ENCODE peak calls at places on chromosomes 4 and X, in four cellular contexts. W, T, C and B are unnamed samples.

GRCh38 chrX:71058116-71058515 is 10.0 kb downstream of the SNX12 start:
- DNase-seq in W (no peak), T (no peak), C (no peak), B (no peak)

GRCh38 chrX:130028196-130028595 is 45.8 kb downstream of the BCORL1 start:
- DNase-seq in W (no peak), T (peak; percentile 45), C (no peak), B (peak; percentile 42)

GRCh38 chrX:39782276-39782675 is 315.5 kb downstream of the BCOR start:
- DNase-seq in W (no peak), T (no peak), C (no peak), B (no peak)

GRCh38 chrX:65866762-65867161 is 173.1 kb downstream of the VSIG4 start:
- DNase-seq in W (no peak), T (no peak), C (no peak), B (no peak)

GRCh38 chr4:101304916-101305315 is 42.4 kb downstream of the PPP3CA start:
- DNase-seq in W (no peak), T (no peak), C (no peak), B (no peak)

GRCh38 chrX:23908219-23909003 is 605 bp downstream of the CXorf58 start:
- DNase-seq in W (no peak), T (peak; percentile 21), C (no peak), B (no peak)

GRCh38 chrX:13764284-13764683 is 29.7 kb downstream of the OFD1 start:
- DNase-seq in W (no peak), T (no peak), C (no peak), B (peak; percentile 30)

GRCh38 chrX:97616883-97617510 is 733.3 kb downstream of the RPA4 start:
- DNase-seq in W (peak; percentile 26), T (no peak), C (no peak), B (no peak)

GRCh38 chr4:38090450-38091246 is 130.4 kb downstream of the PTTG2 start:
- DNase-seq in W (no peak), T (no peak), C (no peak), B (no peak)

GRCh38 chrX:154125356-154126040 is 18.5 kb upstream of the OPN1LW start:
- DNase-seq in W (no peak), T (no peak), C (no peak), B (no peak)

GRCh38 chrX:68839771-68840170 is 10.9 kb downstream of the EFNB1 start:
- DNase-seq in W (no peak), T (no peak), C (no peak), B (no peak)

GRCh38 chr4:79678472-79679202 is 270.6 kb upstream of the GK2 start:
- DNase-seq in W (no peak), T (peak; percentile 58), C (no peak), B (peak; percentile 21)

GRCh38 chr4:79141530-79141929 is 184.3 kb downstream of the NAA11 start:
- DNase-seq in W (no peak), T (peak; percentile 11), C (no peak), B (peak; percentile 18)

GRCh38 chr4:66906314-66906713 is 639.0 kb downstream of the CENPC start:
- DNase-seq in W (no peak), T (no peak), C (no peak), B (no peak)

GRCh38 chrX:15525664-15526416 is 25.2 kb downstream of the BMX start:
- DNase-seq in W (no peak), T (no peak), C (no peak), B (no peak)

GRCh38 chr4:183436417-183436816 is 8.0 kb upstream of the CDKN2AIP start:
- DNase-seq in W (no peak), T (no peak), C (no peak), B (no peak)

GRCh38 chrX:9873952-9874351 is 87.7 kb downstream of the SHROOM2 start:
- DNase-seq in W (no peak), T (peak; percentile 25), C (no peak), B (no peak)

GRCh38 chrX:31099536-31100090 is 27.8 kb upstream of the FTHL17 start:
- DNase-seq in W (peak; percentile 77), T (no peak), C (no peak), B (peak; percentile 0)

GRCh38 chr4:146104541-146104940 is 71.0 kb upstream of the LSM6 start:
- DNase-seq in W (no peak), T (no peak), C (no peak), B (peak; percentile 62)

GRCh38 chr4:147407261-147408045 is 73.4 kb upstream of the EDNRA start:
- DNase-seq in W (no peak), T (no peak), C (no peak), B (no peak)

GRCh38 chr4:4818440-4819212 is 40.8 kb upstream of the MSX1 start:
- DNase-seq in W (no peak), T (no peak), C (no peak), B (no peak)

GRCh38 chrX:3177851-3178250 is 136.6 kb downstream of the ARSF start:
- DNase-seq in W (no peak), T (no peak), C (no peak), B (no peak)

GRCh38 chrX:68550193-68550592 is 51.3 kb downstream of the YIPF6 start:
- DNase-seq in W (no peak), T (no peak), C (no peak), B (no peak)

GRCh38 chr4:45004847-45005565 is 278.6 kb upstream of the GNPDA2 start:
- DNase-seq in W (no peak), T (no peak), C (no peak), B (no peak)

GRCh38 chr4:78372282-78372988 is 179.1 kb upstream of the ANXA3 start:
- DNase-seq in W (no peak), T (no peak), C (no peak), B (no peak)

GRCh38 chrX:121389976-121390709 is 342.7 kb downstream of the GLUD2 start:
- DNase-seq in W (no peak), T (no peak), C (no peak), B (no peak)

GRCh38 chr4:105145059-105145912 is 1.4 kb upstream of the TET2 start:
- DNase-seq in W (no peak), T (no peak), C (no peak), B (peak; percentile 90)

GRCh38 chr4:63458010-63458409 is 951.2 kb downstream of the TECRL start:
- DNase-seq in W (no peak), T (no peak), C (no peak), B (no peak)

GRCh38 chr4:168092176-168092712 is at the start of gene ANXA10:
- DNase-seq in W (no peak), T (no peak), C (no peak), B (no peak)

GRCh38 chr4:17117746-17118145 is 219.3 kb upstream of the LDB2 start:
- DNase-seq in W (no peak), T (no peak), C (no peak), B (no peak)

GRCh38 chr4:17115546-17115945 is 217.1 kb upstream of the LDB2 start:
- DNase-seq in W (no peak), T (no peak), C (no peak), B (no peak)

GRCh38 chr4:17109126-17109525 is 210.7 kb upstream of the LDB2 start:
- DNase-seq in W (no peak), T (no peak), C (no peak), B (no peak)

GRCh38 chr4:17111436-17111835 is 213.0 kb upstream of the LDB2 start:
- DNase-seq in W (no peak), T (no peak), C (no peak), B (no peak)

DNA sequence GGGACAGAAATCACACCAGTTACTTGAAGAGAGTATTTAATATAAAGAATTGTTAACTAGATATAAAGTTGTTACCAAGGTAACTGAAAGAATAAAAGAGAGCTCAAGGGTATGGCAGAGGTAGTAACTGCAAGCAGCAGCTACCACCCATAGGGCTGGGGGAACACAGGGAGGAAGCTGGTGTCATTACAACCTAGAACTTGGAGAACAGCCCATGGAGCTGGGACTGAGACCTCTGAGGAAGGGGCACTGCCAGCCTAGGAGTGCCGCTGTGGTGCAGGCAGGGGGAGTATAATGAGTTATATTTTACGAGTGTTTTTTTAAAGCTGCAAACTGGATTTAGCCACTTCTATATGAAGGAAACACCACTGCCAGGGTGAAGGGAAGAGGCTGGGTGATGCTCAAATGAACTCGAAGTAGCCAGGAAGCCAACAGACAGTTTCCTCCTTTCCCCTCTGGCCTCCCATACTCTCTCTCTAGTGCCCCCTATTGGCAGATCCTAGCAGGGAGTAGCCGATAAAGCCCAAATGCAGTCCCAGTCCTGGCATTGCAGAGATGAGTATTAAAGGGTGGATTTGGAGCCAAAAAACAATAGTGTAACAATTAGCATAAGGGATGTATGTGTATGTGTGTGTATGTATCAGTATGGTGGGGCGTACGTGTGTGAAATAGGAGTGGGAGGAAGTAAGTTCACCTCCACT is 213.7 kb upstream of the LDB2 start:
- DNase-seq in W (no peak), T (peak; percentile 48), C (peak; percentile 2), B (no peak)
- TF ChIP-seq SPI1 in W (no peak), T (no peak), C (no peak), B (no peak)

GRCh38 chr4:185276036-185276435 is 66.6 kb downstream of the SNX25 start:
- DNase-seq in W (no peak), T (no peak), C (no peak), B (no peak)
- TF ChIP-seq SPI1 in W (no peak), T (no peak), C (no peak), B (no peak)

GRCh38 chr4:124288706-124289486 is 423.6 kb downstream of the ANKRD50 start:
- DNase-seq in W (no peak), T (no peak), C (no peak), B (no peak)
- TF ChIP-seq SPI1 in W (no peak), T (no peak), C (no peak), B (no peak)

GRCh38 chr4:6873792-6874461 is 35.7 kb upstream of the TBC1D14 start:
- DNase-seq in W (no peak), T (peak; percentile 58), C (no peak), B (peak; percentile 75)
- TF ChIP-seq SPI1 in W (no peak), T (no peak), C (peak; percentile 7), B (no peak)

GRCh38 chrX:111244238-111244750 is 26.0 kb downstream of the CAPN6 start:
- DNase-seq in W (no peak), T (peak; percentile 16), C (no peak), B (no peak)
- TF ChIP-seq SPI1 in W (no peak), T (no peak), C (no peak), B (no peak)

DNA sequence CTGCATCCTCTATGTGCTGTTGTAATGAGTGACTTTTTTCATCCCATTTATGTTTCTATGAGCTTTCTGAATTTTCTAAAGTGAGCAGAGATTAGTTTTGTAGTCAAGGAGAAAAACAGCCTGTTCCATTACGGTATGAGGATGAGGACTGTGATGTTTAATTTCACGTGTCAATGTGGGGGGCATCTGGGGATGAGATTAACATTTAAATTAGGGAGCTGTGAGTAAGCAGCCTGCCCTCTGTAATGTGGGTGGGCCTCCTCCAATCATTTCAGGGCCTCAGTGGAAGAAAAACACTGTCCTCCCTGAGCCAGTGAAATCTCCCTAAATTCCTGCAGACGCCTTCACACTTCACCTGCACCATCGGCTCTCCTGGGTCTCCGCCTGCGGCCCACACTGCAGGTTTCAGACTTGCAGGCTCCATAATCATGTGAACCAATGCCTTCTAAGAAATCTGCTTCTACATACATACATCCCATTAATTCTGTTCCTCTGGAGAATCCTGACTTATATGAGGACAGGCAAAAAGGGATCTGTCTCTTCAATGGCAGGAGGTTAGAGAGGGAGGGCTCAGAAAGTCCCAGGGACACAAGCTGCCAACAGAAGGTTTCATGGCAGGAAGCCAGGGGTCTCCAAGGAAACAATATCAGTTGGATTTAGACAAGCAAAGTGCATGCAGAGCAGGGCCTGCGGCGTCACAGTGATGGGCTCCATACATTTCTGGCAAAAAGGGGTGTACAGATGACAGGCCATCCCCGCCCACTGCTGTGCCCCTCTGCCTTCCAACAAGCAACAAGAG is 121.6 kb downstream of the AFAP1 start:
- DNase-seq in W (no peak), T (no peak), C (no peak), B (no peak)
- TF ChIP-seq SPI1 in W (no peak), T (no peak), C (no peak), B (no peak)

GRCh38 chr4:126955292-126956191 is 677.2 kb upstream of the INTU start:
- DNase-seq in W (no peak), T (peak; percentile 80), C (no peak), B (no peak)
- TF ChIP-seq SPI1 in W (no peak), T (peak; percentile 80), C (no peak), B (no peak)